ENCODE peak calls at places on chromosomes 1 and 21, in six cellular contexts. V is fibroblast of lung, I is mammary epithelial cell, O is lower lobe of right lung, J is H9, Q is small intestine. A is an unnamed sample.

GRCh38 chr1:209844695-209845404 is 17.1 kb downstream of the UTP25 start:
- DNase-seq in O (no peak), Q (no peak), V (peak), I (no peak), J (no peak), A (no peak)

GRCh38 chr1:62405247-62405646 is 31.6 kb upstream of the USP1 start:
- DNase-seq in J (no peak), Q (no peak), I (no peak), O (no peak), V (no peak), A (no peak)

GRCh38 chr1:22953392-22954141 is 19.1 kb downstream of the LACTBL1 start:
- DNase-seq in J (peak), V (no peak), Q (no peak), I (no peak), O (no peak), A (no peak)

GRCh38 chr1:29752141-29752540 is 515.8 kb downstream of the PTPRU start:
- DNase-seq in I (no peak), V (no peak), O (no peak), Q (no peak), J (peak), A (peak)

GRCh38 chr1:206479164-206480125 is 9.2 kb downstream of the IKBKE start:
- DNase-seq in Q (peak), V (peak), O (peak), I (peak), J (peak), A (peak)

GRCh38 chr1:64624446-64624766 is 120.5 kb upstream of the RAVER2 start:
- DNase-seq in Q (no peak), O (no peak), J (no peak), I (peak), V (peak), A (no peak)

GRCh38 chr1:173474097-173474779 is 2.9 kb upstream of the PRDX6 start:
- DNase-seq in I (no peak), V (no peak), J (no peak), Q (no peak), O (no peak), A (no peak)

GRCh38 chr1:27400035-27400962 is 7.9 kb downstream of the GPR3 start:
- DNase-seq in Q (no peak), I (no peak), J (no peak), O (no peak), V (no peak), A (no peak)

GRCh38 chr1:112391603-112391940 is 4.4 kb upstream of the CTTNBP2NL start:
- DNase-seq in V (no peak), Q (no peak), I (no peak), O (no peak), J (no peak), A (no peak)

GRCh38 chr21:32414579-32415358 is 2.3 kb downstream of the EVA1C start:
- DNase-seq in I (peak), J (no peak), O (no peak), Q (no peak), V (peak), A (no peak)

GRCh38 chr21:42941696-42942085 is 16.3 kb upstream of the ERVH48-1 start:
- DNase-seq in O (no peak), V (no peak), I (peak), J (no peak), Q (no peak), A (no peak)

GRCh38 chr21:39633043-39633442 is 20.3 kb downstream of the B3GALT5 start:
- DNase-seq in I (peak), Q (peak), V (peak), J (no peak), O (no peak), A (no peak)

GRCh38 chr1:201614262-201615015 is 75.5 kb downstream of the NAV1 start:
- DNase-seq in Q (no peak), O (peak), I (no peak), V (peak), J (peak), A (no peak)

GRCh38 chr21:45816794-45817193 is 164.8 kb upstream of the COL6A1 start:
- DNase-seq in I (no peak), J (no peak), Q (no peak), V (no peak), O (no peak), A (no peak)

GRCh38 chr1:184456189-184456588 is 69.4 kb downstream of the C1orf21 start:
- DNase-seq in I (no peak), O (no peak), V (no peak), Q (no peak), J (no peak), A (no peak)

GRCh38 chr1:109237512-109237911 is 11.8 kb upstream of the CELSR2 start:
- DNase-seq in Q (no peak), J (no peak), O (no peak), V (no peak), I (no peak), A (no peak)

GRCh38 chr21:21436012-21436545 is 437.9 kb downstream of the NCAM2 start:
- DNase-seq in Q (no peak), I (no peak), J (no peak), O (no peak), V (peak), A (no peak)

GRCh38 chr1:159989581-159989980 is 35.5 kb upstream of the SLAMF9 start:
- DNase-seq in J (no peak), Q (no peak), V (no peak), I (no peak), O (no peak), A (no peak)

GRCh38 chr21:20739421-20739820 is 258.8 kb upstream of the NCAM2 start:
- DNase-seq in V (no peak), O (no peak), J (peak), I (no peak), Q (no peak), A (no peak)

GRCh38 chr21:25501996-25502665 is 105.2 kb downstream of the MRPL39 start:
- DNase-seq in J (no peak), I (peak), V (no peak), O (no peak), Q (no peak), A (no peak)

GRCh38 chr1:221335161-221336101 is 406.5 kb downstream of the DUSP10 start:
- DNase-seq in V (peak), O (no peak), I (peak), J (no peak), Q (no peak), A (no peak)

GRCh38 chr21:31732891-31733520 is 1.1 kb upstream of the SCAF4 start:
- DNase-seq in J (peak), O (no peak), I (no peak), V (no peak), Q (no peak), A (no peak)

DNA sequence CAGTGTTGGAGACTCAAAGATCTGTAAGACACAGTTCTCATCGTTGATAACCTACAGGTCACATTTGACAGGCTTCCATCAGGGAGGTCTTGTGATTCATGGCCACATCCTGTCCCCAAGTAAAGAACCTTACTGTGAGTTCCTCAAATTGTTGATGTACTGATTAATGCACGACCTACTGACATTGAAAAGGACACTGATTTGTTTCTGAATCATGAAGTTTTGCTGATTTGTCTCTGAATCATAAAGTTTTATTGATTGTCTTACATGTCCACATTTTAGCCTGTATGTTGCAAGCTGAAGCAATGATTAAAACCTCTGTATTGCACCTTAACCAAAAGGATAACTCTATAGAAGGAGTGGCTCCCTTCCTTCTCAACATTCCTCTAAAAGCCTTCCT is 476.3 kb upstream of the RUNX1 start:
- DNase-seq in O (no peak), J (no peak), Q (no peak), I (peak), V (no peak), A (no peak)
- H3K27ac ChIP-seq in O (no peak), J (no peak), Q (no peak), I (peak), V (no peak), A (no peak)

GRCh38 chr1:36381405-36381804 is 4.3 kb downstream of the STK40 start:
- DNase-seq in O (no peak), Q (no peak), J (no peak), I (no peak), V (no peak), A (no peak)

GRCh38 chr1:36382231-36382630 is 3.5 kb downstream of the STK40 start:
- DNase-seq in J (no peak), Q (no peak), O (no peak), I (no peak), V (no peak), A (no peak)

GRCh38 chr1:36380003-36380631 is 5.6 kb downstream of the STK40 start:
- DNase-seq in Q (no peak), O (no peak), V (no peak), J (no peak), I (no peak), A (no peak)

GRCh38 chr1:36380782-36381181 is 4.9 kb downstream of the STK40 start:
- DNase-seq in Q (no peak), V (no peak), J (no peak), O (no peak), I (no peak), A (no peak)

GRCh38 chr1:36377776-36378175 is 7.9 kb downstream of the STK40 start:
- DNase-seq in I (no peak), V (no peak), O (peak), Q (no peak), J (no peak), A (no peak)
- H3K27ac ChIP-seq in I (no peak), V (no peak), O (peak), Q (no peak), J (no peak), A (no peak)

GRCh38 chr1:18955442-18956188 is 861 bp downstream of the IFFO2 start:
- DNase-seq in I (peak), Q (peak), O (peak), J (peak), V (no peak), A (no peak)

GRCh38 chr1:18956189-18957135 is at the start of gene IFFO2:
- DNase-seq in I (peak), J (peak), V (peak), O (peak), Q (peak), A (peak)

GRCh38 chr1:18953656-18954259 is 2.7 kb downstream of the IFFO2 start:
- DNase-seq in V (no peak), J (no peak), O (no peak), I (peak), Q (no peak), A (no peak)

GRCh38 chr1:18954270-18955071 is 2.0 kb downstream of the IFFO2 start:
- DNase-seq in Q (no peak), V (no peak), O (no peak), I (peak), J (no peak), A (no peak)

DNA sequence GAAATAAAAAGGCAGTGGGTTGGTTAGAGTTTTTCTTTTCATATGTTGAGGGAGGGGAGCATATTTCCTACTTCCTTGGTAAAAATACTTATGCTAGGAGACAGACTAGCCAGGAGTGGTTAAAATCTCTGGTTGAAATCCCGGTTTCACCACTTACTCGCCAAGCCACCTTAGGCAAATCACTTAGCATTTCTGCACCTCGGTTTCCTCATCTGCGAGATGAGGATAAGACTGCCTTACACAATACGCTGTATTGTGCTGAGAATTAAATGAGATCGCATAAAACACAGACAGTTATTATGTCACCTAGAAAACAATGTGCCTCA is 1.4 kb downstream of the IFFO2 start:
- DNase-seq in Q (no peak), J (no peak), O (no peak), I (peak), V (no peak), A (no peak)
- H3K27ac ChIP-seq in Q (no peak), J (no peak), O (peak), I (peak), V (no peak), A (no peak)

GRCh38 chr1:224070521-224070920 is 43.4 kb upstream of the FBXO28 start:
- DNase-seq in J (no peak), V (no peak), O (no peak), I (no peak), Q (no peak), A (no peak)

GRCh38 chr1:224067207-224067606 is 46.7 kb upstream of the FBXO28 start:
- DNase-seq in I (no peak), J (no peak), O (no peak), Q (no peak), V (no peak), A (no peak)

GRCh38 chr1:224068458-224068770 is 45.5 kb upstream of the FBXO28 start:
- DNase-seq in Q (no peak), I (no peak), V (no peak), J (no peak), O (no peak), A (no peak)

GRCh38 chr1:224067621-224068457 is 46.1 kb upstream of the FBXO28 start:
- DNase-seq in I (peak), Q (no peak), O (no peak), V (peak), J (no peak), A (no peak)

DNA sequence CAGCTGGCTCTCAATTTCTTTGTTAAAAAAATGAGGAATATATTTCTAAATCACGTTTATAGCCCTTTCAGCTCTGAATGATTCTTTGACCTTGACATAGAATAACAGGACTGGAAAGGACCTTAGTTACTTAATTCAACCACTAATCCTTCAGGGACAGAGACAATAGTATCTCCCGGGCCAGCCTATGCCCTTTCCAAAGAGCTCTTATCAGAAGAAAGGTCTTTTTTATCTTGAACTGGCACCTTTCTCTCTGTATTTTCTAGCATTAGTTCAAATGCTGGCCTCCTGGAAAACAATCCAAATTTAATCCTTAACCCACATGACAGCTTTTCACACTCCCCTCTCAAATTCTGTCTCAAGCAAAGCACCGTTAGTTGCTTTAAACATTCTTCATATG is 44.8 kb upstream of the FBXO28 start:
- DNase-seq in J (no peak), Q (no peak), V (no peak), I (no peak), O (no peak), A (no peak)
- H3K27ac ChIP-seq in J (no peak), Q (no peak), V (no peak), I (no peak), O (no peak), A (no peak)

GRCh38 chr1:52627028-52627427 is 5.9 kb upstream of the SHISAL2A start:
- DNase-seq in Q (no peak), J (no peak), I (no peak), V (no peak), O (no peak), A (no peak)
- H3K27ac ChIP-seq in Q (no peak), J (no peak), I (no peak), V (no peak), O (no peak), A (no peak)

GRCh38 chr1:86640161-86640560 is 64.2 kb upstream of the SH3GLB1 start:
- DNase-seq in J (no peak), V (no peak), I (no peak), O (no peak), Q (no peak), A (no peak)
- H3K27ac ChIP-seq in J (no peak), V (no peak), I (no peak), O (no peak), Q (no peak), A (no peak)

DNA sequence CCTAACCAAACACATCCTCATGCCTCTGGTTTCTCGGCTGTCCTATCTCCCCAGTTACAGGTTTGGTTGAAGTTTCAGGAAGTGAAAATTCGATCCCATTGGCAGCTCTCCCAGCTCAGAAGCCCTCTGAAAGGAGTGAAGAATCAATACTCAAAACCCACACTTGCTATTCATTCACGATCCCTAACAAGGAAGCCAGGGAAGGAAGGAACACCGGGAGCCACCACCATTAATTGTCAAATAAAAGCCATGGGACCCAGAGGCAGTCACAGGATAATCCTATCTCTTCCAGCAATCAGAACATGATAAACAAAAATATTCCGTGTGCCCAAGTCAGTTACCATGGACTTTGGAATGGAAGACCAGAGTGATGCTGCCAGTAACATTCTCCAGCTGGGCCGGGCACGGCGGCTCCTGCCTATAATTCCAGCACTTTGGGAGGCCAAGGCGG is 7.0 kb downstream of the TMPRSS2 start:
- DNase-seq in Q (peak), O (no peak), J (no peak), I (no peak), V (no peak), A (no peak)
- H3K27ac ChIP-seq in Q (peak), O (peak), J (no peak), I (no peak), V (no peak), A (no peak)